ENCODE peak calls at places on chromosomes 1 and 21, in four cellular contexts. One of them, this sample, is unnamed.

GRCh38 chr1:191517826-191518225 is 640.4 kb upstream of the RGS18 start:
- DNase-seq in dorsolateral prefrontal cortex: no peak
- DNase-seq in CD8-positive, alpha-beta T cell: no peak
- DNase-seq in naive thymus-derived CD4-positive, alpha-beta T cell: no peak
- DNase-seq in this sample: no peak

GRCh38 chr1:30719406-30720270 is 3.7 kb downstream of the MATN1 start:
- DNase-seq in naive thymus-derived CD4-positive, alpha-beta T cell: no peak
- DNase-seq in CD8-positive, alpha-beta T cell: no peak
- DNase-seq in dorsolateral prefrontal cortex: peak; percentile 84
- DNase-seq in this sample: no peak

GRCh38 chr1:210340311-210340710 is 11.6 kb downstream of the HHAT start:
- DNase-seq in naive thymus-derived CD4-positive, alpha-beta T cell: no peak
- DNase-seq in dorsolateral prefrontal cortex: no peak
- DNase-seq in CD8-positive, alpha-beta T cell: no peak
- DNase-seq in this sample: no peak

GRCh38 chr21:32094792-32095191 is 184.1 kb downstream of the MIS18A start:
- DNase-seq in dorsolateral prefrontal cortex: no peak
- DNase-seq in CD8-positive, alpha-beta T cell: no peak
- DNase-seq in naive thymus-derived CD4-positive, alpha-beta T cell: no peak
- DNase-seq in this sample: no peak

GRCh38 chr1:223403184-223403815 is 10.1 kb downstream of the CCDC185 start:
- DNase-seq in naive thymus-derived CD4-positive, alpha-beta T cell: no peak
- DNase-seq in dorsolateral prefrontal cortex: no peak
- DNase-seq in CD8-positive, alpha-beta T cell: no peak
- DNase-seq in this sample: peak; percentile 12

GRCh38 chr1:232385221-232385620 is 244.7 kb downstream of the SIPA1L2 start:
- DNase-seq in CD8-positive, alpha-beta T cell: no peak
- DNase-seq in dorsolateral prefrontal cortex: peak; percentile 70
- DNase-seq in naive thymus-derived CD4-positive, alpha-beta T cell: no peak
- DNase-seq in this sample: no peak

GRCh38 chr1:243931957-243932356 is 81.9 kb upstream of the AKT3 start:
- DNase-seq in dorsolateral prefrontal cortex: no peak
- DNase-seq in naive thymus-derived CD4-positive, alpha-beta T cell: no peak
- DNase-seq in CD8-positive, alpha-beta T cell: no peak
- DNase-seq in this sample: no peak

GRCh38 chr1:57007948-57008347 is 42.1 kb upstream of the C8B start:
- DNase-seq in naive thymus-derived CD4-positive, alpha-beta T cell: no peak
- DNase-seq in dorsolateral prefrontal cortex: no peak
- DNase-seq in CD8-positive, alpha-beta T cell: no peak
- DNase-seq in this sample: no peak

GRCh38 chr1:44035726-44036408 is 4.6 kb upstream of the SLC6A9 start:
- DNase-seq in CD8-positive, alpha-beta T cell: no peak
- DNase-seq in dorsolateral prefrontal cortex: no peak
- DNase-seq in naive thymus-derived CD4-positive, alpha-beta T cell: no peak
- DNase-seq in this sample: no peak

GRCh38 chr1:204477036-204477740 is 17.4 kb downstream of the PIK3C2B start:
- DNase-seq in naive thymus-derived CD4-positive, alpha-beta T cell: no peak
- DNase-seq in CD8-positive, alpha-beta T cell: no peak
- DNase-seq in dorsolateral prefrontal cortex: peak; percentile 89
- DNase-seq in this sample: no peak

GRCh38 chr1:8516793-8517556 is 199.1 kb downstream of the SLC45A1 start:
- DNase-seq in dorsolateral prefrontal cortex: no peak
- DNase-seq in naive thymus-derived CD4-positive, alpha-beta T cell: no peak
- DNase-seq in CD8-positive, alpha-beta T cell: no peak
- DNase-seq in this sample: peak; percentile 79

GRCh38 chr1:47824721-47825120 is 172.5 kb downstream of the TRABD2B start:
- DNase-seq in naive thymus-derived CD4-positive, alpha-beta T cell: no peak
- DNase-seq in dorsolateral prefrontal cortex: no peak
- DNase-seq in CD8-positive, alpha-beta T cell: no peak
- DNase-seq in this sample: no peak

GRCh38 chr1:192601145-192602048 is 25.8 kb downstream of the RGS1 start:
- DNase-seq in dorsolateral prefrontal cortex: no peak
- DNase-seq in CD8-positive, alpha-beta T cell: no peak
- DNase-seq in naive thymus-derived CD4-positive, alpha-beta T cell: no peak
- DNase-seq in this sample: no peak

GRCh38 chr21:15199414-15199813 is 134.6 kb upstream of the NRIP1 start:
- DNase-seq in CD8-positive, alpha-beta T cell: no peak
- DNase-seq in naive thymus-derived CD4-positive, alpha-beta T cell: no peak
- DNase-seq in dorsolateral prefrontal cortex: no peak
- DNase-seq in this sample: no peak

GRCh38 chr1:244854175-244854574 is 10.2 kb downstream of the HNRNPU start:
- DNase-seq in CD8-positive, alpha-beta T cell: no peak
- DNase-seq in naive thymus-derived CD4-positive, alpha-beta T cell: no peak
- DNase-seq in dorsolateral prefrontal cortex: no peak
- DNase-seq in this sample: no peak

GRCh38 chr1:55203064-55203463 is 12.1 kb downstream of the USP24 start:
- DNase-seq in CD8-positive, alpha-beta T cell: no peak
- DNase-seq in naive thymus-derived CD4-positive, alpha-beta T cell: no peak
- DNase-seq in dorsolateral prefrontal cortex: no peak
- DNase-seq in this sample: no peak

GRCh38 chr1:155934933-155935590 is 849 bp upstream of the KHDC4 start:
- DNase-seq in dorsolateral prefrontal cortex: no peak
- DNase-seq in naive thymus-derived CD4-positive, alpha-beta T cell: no peak
- DNase-seq in CD8-positive, alpha-beta T cell: no peak
- DNase-seq in this sample: no peak

GRCh38 chr1:28370220-28371010 is 875 bp downstream of the PHACTR4 start:
- DNase-seq in naive thymus-derived CD4-positive, alpha-beta T cell: no peak
- DNase-seq in CD8-positive, alpha-beta T cell: no peak
- DNase-seq in dorsolateral prefrontal cortex: no peak
- DNase-seq in this sample: no peak

GRCh38 chr1:172429324-172430127 is 9.0 kb downstream of the C1orf105 start:
- DNase-seq in CD8-positive, alpha-beta T cell: no peak
- DNase-seq in dorsolateral prefrontal cortex: no peak
- DNase-seq in naive thymus-derived CD4-positive, alpha-beta T cell: peak; percentile 59
- DNase-seq in this sample: peak; percentile 77

GRCh38 chr1:84253891-84254290 is 47.6 kb upstream of the SAMD13 start:
- DNase-seq in CD8-positive, alpha-beta T cell: no peak
- DNase-seq in dorsolateral prefrontal cortex: peak; percentile 88
- DNase-seq in naive thymus-derived CD4-positive, alpha-beta T cell: no peak
- DNase-seq in this sample: no peak

GRCh38 chr1:245156736-245157505 is 2.1 kb downstream of the KIF26B start:
- DNase-seq in naive thymus-derived CD4-positive, alpha-beta T cell: no peak
- DNase-seq in dorsolateral prefrontal cortex: no peak
- DNase-seq in CD8-positive, alpha-beta T cell: no peak
- DNase-seq in this sample: no peak

GRCh38 chr21:41597227-41597626 is 89.3 kb upstream of the TMPRSS2 start:
- DNase-seq in CD8-positive, alpha-beta T cell: no peak
- DNase-seq in naive thymus-derived CD4-positive, alpha-beta T cell: no peak
- DNase-seq in dorsolateral prefrontal cortex: no peak
- DNase-seq in this sample: no peak

GRCh38 chr1:178580096-178580495 is 67.2 kb downstream of the TEX35 start:
- DNase-seq in naive thymus-derived CD4-positive, alpha-beta T cell: no peak
- DNase-seq in CD8-positive, alpha-beta T cell: no peak
- DNase-seq in dorsolateral prefrontal cortex: no peak
- DNase-seq in this sample: no peak

GRCh38 chr1:178579562-178579961 is 66.7 kb downstream of the TEX35 start:
- DNase-seq in naive thymus-derived CD4-positive, alpha-beta T cell: no peak
- DNase-seq in CD8-positive, alpha-beta T cell: no peak
- DNase-seq in dorsolateral prefrontal cortex: no peak
- DNase-seq in this sample: no peak

GRCh38 chr1:178579095-178579494 is 66.2 kb downstream of the TEX35 start:
- DNase-seq in naive thymus-derived CD4-positive, alpha-beta T cell: no peak
- DNase-seq in CD8-positive, alpha-beta T cell: no peak
- DNase-seq in dorsolateral prefrontal cortex: no peak
- DNase-seq in this sample: no peak

GRCh38 chr1:178581351-178581951 is 68.5 kb downstream of the TEX35 start:
- DNase-seq in dorsolateral prefrontal cortex: no peak
- DNase-seq in naive thymus-derived CD4-positive, alpha-beta T cell: no peak
- DNase-seq in CD8-positive, alpha-beta T cell: no peak
- DNase-seq in this sample: no peak

DNA sequence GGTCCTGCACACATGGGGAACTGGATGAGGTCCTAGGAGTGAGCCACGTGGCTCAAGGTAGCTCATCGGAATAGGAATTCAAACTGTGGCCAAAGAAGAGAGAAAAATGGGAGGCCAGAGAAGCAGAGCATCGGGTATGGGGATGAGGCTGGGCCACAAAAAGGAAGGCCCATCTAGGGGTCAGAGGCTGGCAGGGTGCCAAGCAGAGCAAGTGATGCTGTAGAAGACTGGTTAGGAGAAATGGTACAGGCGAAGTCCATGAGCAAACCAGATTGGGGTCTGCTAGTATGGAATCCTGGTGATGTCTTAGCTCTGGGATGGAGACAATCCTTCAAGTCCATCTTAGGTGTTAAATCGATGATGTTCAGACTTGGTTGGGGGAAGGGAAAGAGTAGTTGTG is 68.0 kb downstream of the TEX35 start:
- DNase-seq in dorsolateral prefrontal cortex: no peak
- DNase-seq in CD8-positive, alpha-beta T cell: no peak
- DNase-seq in naive thymus-derived CD4-positive, alpha-beta T cell: no peak
- DNase-seq in this sample: no peak
- H3K4me3 ChIP-seq in dorsolateral prefrontal cortex: no peak overlapping the region
- H3K4me3 ChIP-seq in CD8-positive, alpha-beta T cell: no peak overlapping the region
- H3K4me3 ChIP-seq in naive thymus-derived CD4-positive, alpha-beta T cell: no peak overlapping the region
- H3K4me3 ChIP-seq in this sample: no peak overlapping the region

GRCh38 chr1:1776672-1777393 is 1.4 kb downstream of the NADK start:
- DNase-seq in dorsolateral prefrontal cortex: no peak
- DNase-seq in naive thymus-derived CD4-positive, alpha-beta T cell: no peak
- DNase-seq in CD8-positive, alpha-beta T cell: no peak
- DNase-seq in this sample: no peak
- H3K4me3 ChIP-seq in dorsolateral prefrontal cortex: peak overlapping the region; percentile 83
- H3K4me3 ChIP-seq in naive thymus-derived CD4-positive, alpha-beta T cell: peak overlapping the region; percentile 63
- H3K4me3 ChIP-seq in CD8-positive, alpha-beta T cell: no peak overlapping the region
- H3K4me3 ChIP-seq in this sample: peak overlapping the region; percentile 70

GRCh38 chr1:160707171-160708109 is 4.2 kb downstream of the CD48 start:
- DNase-seq in dorsolateral prefrontal cortex: no peak
- DNase-seq in CD8-positive, alpha-beta T cell: no peak
- DNase-seq in naive thymus-derived CD4-positive, alpha-beta T cell: no peak
- DNase-seq in this sample: peak; percentile 64
- H3K4me3 ChIP-seq in dorsolateral prefrontal cortex: no peak overlapping the region
- H3K4me3 ChIP-seq in CD8-positive, alpha-beta T cell: peak overlapping the region; percentile 89
- H3K4me3 ChIP-seq in naive thymus-derived CD4-positive, alpha-beta T cell: peak overlapping the region; percentile 90
- H3K4me3 ChIP-seq in this sample: peak overlapping the region; percentile 7

GRCh38 chr1:40817791-40818263 is 34.2 kb downstream of the KCNQ4 start:
- DNase-seq in naive thymus-derived CD4-positive, alpha-beta T cell: no peak
- DNase-seq in dorsolateral prefrontal cortex: no peak
- DNase-seq in CD8-positive, alpha-beta T cell: no peak
- DNase-seq in this sample: no peak
- H3K4me3 ChIP-seq in naive thymus-derived CD4-positive, alpha-beta T cell: peak overlapping the region; percentile 68
- H3K4me3 ChIP-seq in dorsolateral prefrontal cortex: peak overlapping the region; percentile 15
- H3K4me3 ChIP-seq in CD8-positive, alpha-beta T cell: peak overlapping the region; percentile 76
- H3K4me3 ChIP-seq in this sample: no peak overlapping the region

GRCh38 chr21:18443686-18444085 is 40.1 kb upstream of the TMPRSS15 start:
- DNase-seq in CD8-positive, alpha-beta T cell: no peak
- DNase-seq in naive thymus-derived CD4-positive, alpha-beta T cell: peak; percentile 1
- DNase-seq in dorsolateral prefrontal cortex: no peak
- DNase-seq in this sample: peak; percentile 99
- H3K4me3 ChIP-seq in CD8-positive, alpha-beta T cell: no peak overlapping the region
- H3K4me3 ChIP-seq in naive thymus-derived CD4-positive, alpha-beta T cell: no peak overlapping the region
- H3K4me3 ChIP-seq in dorsolateral prefrontal cortex: no peak overlapping the region
- H3K4me3 ChIP-seq in this sample: no peak overlapping the region

GRCh38 chr1:202800742-202801141 is 7.5 kb downstream of the KDM5B start:
- DNase-seq in naive thymus-derived CD4-positive, alpha-beta T cell: no peak
- DNase-seq in dorsolateral prefrontal cortex: no peak
- DNase-seq in CD8-positive, alpha-beta T cell: no peak
- DNase-seq in this sample: no peak

GRCh38 chr1:202798792-202799331 is 9.4 kb downstream of the KDM5B start:
- DNase-seq in CD8-positive, alpha-beta T cell: no peak
- DNase-seq in dorsolateral prefrontal cortex: no peak
- DNase-seq in naive thymus-derived CD4-positive, alpha-beta T cell: no peak
- DNase-seq in this sample: no peak

GRCh38 chr1:202802998-202803932 is 5.0 kb downstream of the KDM5B start:
- DNase-seq in CD8-positive, alpha-beta T cell: no peak
- DNase-seq in dorsolateral prefrontal cortex: no peak
- DNase-seq in naive thymus-derived CD4-positive, alpha-beta T cell: no peak
- DNase-seq in this sample: no peak

GRCh38 chr1:202801169-202801568 is 7.1 kb downstream of the KDM5B start:
- DNase-seq in dorsolateral prefrontal cortex: no peak
- DNase-seq in CD8-positive, alpha-beta T cell: no peak
- DNase-seq in naive thymus-derived CD4-positive, alpha-beta T cell: no peak
- DNase-seq in this sample: no peak

GRCh38 chr1:202802034-202802433 is 6.2 kb downstream of the KDM5B start:
- DNase-seq in dorsolateral prefrontal cortex: no peak
- DNase-seq in CD8-positive, alpha-beta T cell: no peak
- DNase-seq in naive thymus-derived CD4-positive, alpha-beta T cell: no peak
- DNase-seq in this sample: no peak
- H3K4me3 ChIP-seq in dorsolateral prefrontal cortex: no peak overlapping the region
- H3K4me3 ChIP-seq in CD8-positive, alpha-beta T cell: no peak overlapping the region
- H3K4me3 ChIP-seq in naive thymus-derived CD4-positive, alpha-beta T cell: no peak overlapping the region
- H3K4me3 ChIP-seq in this sample: no peak overlapping the region

This sample was measured in Jurkat, Clone E6-1.